ENCODE peak calls at places on chromosomes 6 and 20, in six cellular contexts. X is Kasumi-1, H is bronchial epithelial cell, C is RPMI7951, B is HFFc6, U is immature natural killer cell. I is an unnamed sample.

GRCh38 chr6:111922454-111923297 is 49.4 kb upstream of the FYN start:
- DNase-seq in X (no peak), H (peak; percentile 71), C (peak; percentile 20), B (peak; percentile 29), U (no peak), I (peak; percentile 23)

GRCh38 chr6:149317656-149318571 is at the start of gene TAB2:
- DNase-seq in X (peak; percentile 26), H (no peak), C (peak; percentile 24), B (no peak), U (no peak), I (peak; percentile 45)

GRCh38 chr20:31693402-31693801 is 29.3 kb downstream of the BCL2L1 start:
- DNase-seq in X (no peak), H (no peak), C (no peak), B (no peak), U (no peak), I (no peak)

GRCh38 chr20:45910670-45911485 is 1.1 kb downstream of the PLTP start:
- DNase-seq in X (peak; percentile 98), H (peak; percentile 98), C (peak; percentile 100), B (peak; percentile 95), U (peak; percentile 94), I (peak; percentile 77)

GRCh38 chr6:1107578-1107977 is 204.3 kb upstream of the FOXQ1 start:
- DNase-seq in X (no peak), H (no peak), C (no peak), B (no peak), U (no peak), I (no peak)

GRCh38 chr6:41022294-41022693 is 16.7 kb downstream of the UNC5CL start:
- DNase-seq in X (no peak), H (peak; percentile 90), C (peak; percentile 64), B (peak; percentile 18), U (no peak), I (no peak)

GRCh38 chr6:25249133-25249532 is 30.0 kb upstream of the CARMIL1 start:
- DNase-seq in X (no peak), H (no peak), C (no peak), B (no peak), U (no peak), I (no peak)

GRCh38 chr6:159117541-159117940 is 51.7 kb upstream of the FNDC1 start:
- DNase-seq in X (no peak), H (no peak), C (no peak), B (no peak), U (no peak), I (no peak)

GRCh38 chr6:17431581-17431980 is 38.2 kb downstream of the CAP2 start:
- DNase-seq in X (no peak), H (peak; percentile 34), C (peak; percentile 36), B (peak; percentile 78), U (no peak), I (peak; percentile 87)

GRCh38 chr6:36028088-36028886 is 679 bp downstream of the MAPK14 start:
- DNase-seq in X (no peak), H (peak; percentile 31), C (peak; percentile 32), B (peak; percentile 4), U (no peak), I (peak; percentile 34)

GRCh38 chr6:157151989-157152388 is 171.3 kb downstream of the TMEM242 start:
- DNase-seq in X (no peak), H (no peak), C (peak; percentile 97), B (peak; percentile 74), U (no peak), I (peak; percentile 67)

GRCh38 chr6:132814716-132815570 is 574 bp downstream of the RPS12 start:
- DNase-seq in X (no peak), H (no peak), C (no peak), B (no peak), U (no peak), I (no peak)

GRCh38 chr20:39849664-39850063 is 839.4 kb downstream of the MAFB start:
- DNase-seq in X (no peak), H (peak; percentile 80), C (peak; percentile 100), B (peak; percentile 88), U (no peak), I (peak; percentile 89)

GRCh38 chr6:6251555-6252280 is 68.7 kb downstream of the F13A1 start:
- DNase-seq in X (no peak), H (no peak), C (no peak), B (no peak), U (no peak), I (peak; percentile 34)

GRCh38 chr6:154619183-154619582 is 108.7 kb upstream of the CNKSR3 start:
- DNase-seq in X (no peak), H (no peak), C (no peak), B (no peak), U (no peak), I (no peak)

GRCh38 chr6:153003294-153003645 is 761 bp upstream of the MTRF1L start:
- DNase-seq in X (no peak), H (peak; percentile 53), C (no peak), B (no peak), U (no peak), I (peak; percentile 35)

GRCh38 chr6:31888281-31889258 is 8.9 kb downstream of the EHMT2 start:
- DNase-seq in X (peak; percentile 44), H (no peak), C (no peak), B (no peak), U (peak; percentile 43), I (peak; percentile 29)

GRCh38 chr6:111530777-111531176 is 47.8 kb upstream of the REV3L start:
- DNase-seq in X (no peak), H (no peak), C (no peak), B (no peak), U (no peak), I (peak; percentile 15)

GRCh38 chr6:81194374-81194773 is 558.1 kb downstream of the TENT5A start:
- DNase-seq in X (no peak), H (no peak), C (no peak), B (no peak), U (no peak), I (no peak)

GRCh38 chr6:134253681-134254080 is 64.2 kb downstream of the SGK1 start:
- DNase-seq in X (no peak), H (no peak), C (peak; percentile 75), B (peak; percentile 54), U (no peak), I (no peak)

GRCh38 chr6:138526822-138527235 is 27.5 kb upstream of the NHSL1 start:
- DNase-seq in X (no peak), H (no peak), C (peak; percentile 41), B (no peak), U (no peak), I (no peak)

GRCh38 chr6:35445691-35446090 is 6.4 kb upstream of the FANCE start:
- DNase-seq in X (no peak), H (peak; percentile 55), C (peak; percentile 56), B (no peak), U (no peak), I (peak; percentile 65)

GRCh38 chr6:31658983-31659648 is 1.5 kb downstream of the C6orf47 start:
- DNase-seq in X (no peak), H (no peak), C (no peak), B (no peak), U (no peak), I (no peak)

GRCh38 chr6:127435717-127436220 is 23.4 kb downstream of the KIAA0408 start:
- DNase-seq in X (no peak), H (no peak), C (no peak), B (no peak), U (no peak), I (no peak)

GRCh38 chr20:57478176-57478575 is 46.8 kb downstream of the CTCFL start:
- DNase-seq in X (no peak), H (no peak), C (no peak), B (no peak), U (no peak), I (no peak)

GRCh38 chr6:32819729-32820128 is 2.9 kb upstream of the HLA-DOB start:
- DNase-seq in X (no peak), H (peak; percentile 95), C (peak; percentile 92), B (peak; percentile 84), U (no peak), I (peak; percentile 94)

GRCh38 chr6:127582777-127583462 is 5.9 kb downstream of the C6orf58 start:
- DNase-seq in X (no peak), H (peak; percentile 94), C (peak; percentile 77), B (peak; percentile 78), U (no peak), I (no peak)

GRCh38 chr6:8829296-8829695 is 394.0 kb upstream of the SLC35B3 start:
- DNase-seq in X (no peak), H (no peak), C (no peak), B (no peak), U (no peak), I (no peak)

GRCh38 chr6:166587631-166588413 is 1.3 kb upstream of the RAMACL start:
- DNase-seq in X (peak; percentile 84), H (no peak), C (no peak), B (no peak), U (no peak), I (no peak)

GRCh38 chr20:52082612-52083011 is 109.0 kb downstream of the ZFP64 start:
- DNase-seq in X (no peak), H (no peak), C (no peak), B (no peak), U (peak; percentile 48), I (no peak)

GRCh38 chr20:32352101-32352720 is 5.9 kb upstream of the ASXL1 start:
- DNase-seq in X (no peak), H (no peak), C (no peak), B (no peak), U (no peak), I (no peak)

GRCh38 chr6:11089695-11090094 is 3.9 kb upstream of the SMIM13 start:
- DNase-seq in X (no peak), H (no peak), C (no peak), B (no peak), U (no peak), I (no peak)

GRCh38 chr6:105785412-105785811 is 300.7 kb upstream of the PRDM1 start:
- DNase-seq in X (peak; percentile 59), H (no peak), C (no peak), B (no peak), U (no peak), I (no peak)

GRCh38 chr6:1598433-1598832 is 11.3 kb upstream of the FOXC1 start:
- DNase-seq in X (no peak), H (no peak), C (no peak), B (no peak), U (no peak), I (no peak)

GRCh38 chr20:45206746-45207145 is at the start of gene SEMG1:
- DNase-seq in X (no peak), H (no peak), C (no peak), B (no peak), U (no peak), I (no peak)